ENCODE peak calls at places on chromosomes 1 and 21, in eight cellular contexts. K is NCI-H2081; F is endothelial cell; Q is cardiac septum; X is stimulated activated CD4-positive, alpha-beta T cell treated with anti-CD3 and anti-CD28 coated beads, Interleukin-15, amount 100 ng/mL, for 1 hour; P is H4; T is retinal pigment epithelial cell; N is NCI-H2227 treated with DMSO at 0.1 percent for 48 hours. O is an unnamed sample.

GRCh38 chr1:79355073-79355472 is 348.5 kb upstream of the ADGRL4 start:
- DNase-seq in K (no peak), F (no peak), Q (no peak), X (no peak), P (no peak), T (no peak), N (no peak), O (no peak)

GRCh38 chr1:28887418-28887834 is 26.9 kb upstream of the EPB41 start:
- DNase-seq in K (no peak), F (peak), Q (no peak), X (peak), P (no peak), T (no peak), N (no peak), O (no peak)

GRCh38 chr1:22375601-22376000 is 76.0 kb upstream of the ZBTB40 start:
- DNase-seq in K (no peak), F (no peak), Q (no peak), X (no peak), P (no peak), T (no peak), N (no peak), O (no peak)

GRCh38 chr1:219465247-219466093 is 147.4 kb downstream of the ZC3H11B start:
- DNase-seq in K (no peak), F (no peak), Q (no peak), X (no peak), P (no peak), T (no peak), N (no peak), O (no peak)

GRCh38 chr1:178733972-178734371 is 8.9 kb downstream of the RALGPS2 start:
- DNase-seq in K (no peak), F (no peak), Q (no peak), X (no peak), P (no peak), T (no peak), N (no peak), O (no peak)

GRCh38 chr1:89896105-89896942 is 75.5 kb downstream of the LRRC8D start:
- DNase-seq in K (no peak), F (no peak), Q (no peak), X (no peak), P (no peak), T (no peak), N (no peak), O (no peak)

GRCh38 chr21:19640964-19641363 is 1237.4 kb upstream of the TMPRSS15 start:
- DNase-seq in K (no peak), F (no peak), Q (no peak), X (no peak), P (no peak), T (no peak), N (no peak), O (no peak)

GRCh38 chr1:232016636-232017035 is 390.0 kb downstream of the DISC1 start:
- DNase-seq in K (no peak), F (no peak), Q (no peak), X (no peak), P (peak), T (no peak), N (no peak), O (no peak)

GRCh38 chr1:223771814-223772770 is 59.8 kb downstream of the CAPN2 start:
- DNase-seq in K (no peak), F (peak), Q (no peak), X (no peak), P (peak), T (peak), N (peak), O (no peak)

GRCh38 chr1:112706505-112707216 is at the start of gene RHOC:
- DNase-seq in K (peak), F (peak), Q (peak), X (no peak), P (no peak), T (no peak), N (peak), O (no peak)

GRCh38 chr1:16018308-16018707 is 465 bp upstream of the HSPB7 start:
- DNase-seq in K (no peak), F (no peak), Q (no peak), X (no peak), P (no peak), T (no peak), N (no peak), O (no peak)

GRCh38 chr1:211923065-211923464 is 92.5 kb upstream of the LPGAT1 start:
- DNase-seq in K (no peak), F (no peak), Q (no peak), X (no peak), P (no peak), T (no peak), N (no peak), O (no peak)

GRCh38 chr1:115077984-115078330 is 11.3 kb downstream of the TSPAN2 start:
- DNase-seq in K (no peak), F (no peak), Q (no peak), X (no peak), P (no peak), T (no peak), N (no peak), O (no peak)

GRCh38 chr1:215567491-215568286 is 585 bp downstream of the KCTD3 start:
- DNase-seq in K (peak), F (peak), Q (no peak), X (no peak), P (peak), T (peak), N (peak), O (peak)

GRCh38 chr1:117046781-117047180 is 13.3 kb upstream of the TTF2 start:
- DNase-seq in K (no peak), F (no peak), Q (no peak), X (no peak), P (no peak), T (no peak), N (no peak), O (no peak)

GRCh38 chr1:221439734-221440436 is 302.0 kb downstream of the DUSP10 start:
- DNase-seq in K (no peak), F (no peak), Q (no peak), X (no peak), P (peak), T (peak), N (no peak), O (no peak)

GRCh38 chr1:9269721-9270120 is 23.0 kb upstream of the SPSB1 start:
- DNase-seq in K (no peak), F (no peak), Q (no peak), X (no peak), P (no peak), T (no peak), N (no peak), O (no peak)

GRCh38 chr1:18480315-18481189 is at the start of gene KLHDC7A:
- DNase-seq in K (no peak), F (peak), Q (peak), X (no peak), P (peak), T (no peak), N (no peak), O (peak)

GRCh38 chr1:64077281-64077940 is 126.0 kb upstream of the UBE2U start:
- DNase-seq in K (no peak), F (no peak), Q (no peak), X (no peak), P (no peak), T (no peak), N (no peak), O (peak)

GRCh38 chr1:2240251-2241156 is 12.4 kb downstream of the SKI start:
- DNase-seq in K (no peak), F (no peak), Q (peak), X (no peak), P (no peak), T (peak), N (no peak), O (peak)

GRCh38 chr1:227729144-227729880 is 5.8 kb downstream of the JMJD4 start:
- DNase-seq in K (no peak), F (no peak), Q (peak), X (no peak), P (no peak), T (no peak), N (no peak), O (no peak)

GRCh38 chr1:226406401-226406881 is 1.5 kb downstream of the PARP1 start:
- DNase-seq in K (peak), F (no peak), Q (peak), X (no peak), P (no peak), T (no peak), N (no peak), O (no peak)

GRCh38 chr21:23593582-23593981 is 2013.7 kb downstream of the MRPL39 start:
- DNase-seq in K (no peak), F (no peak), Q (no peak), X (no peak), P (no peak), T (no peak), N (no peak), O (no peak)

GRCh38 chr1:15765495-15766194 is 7.0 kb downstream of the FBLIM1 start:
- DNase-seq in K (no peak), F (no peak), Q (no peak), X (no peak), P (peak), T (no peak), N (no peak), O (no peak)

GRCh38 chr1:1779691-1780597 is 1.7 kb upstream of the NADK start:
- DNase-seq in K (no peak), F (no peak), Q (peak), X (peak), P (no peak), T (no peak), N (no peak), O (no peak)

GRCh38 chr1:96416111-96416595 is 305.4 kb upstream of the PTBP2 start:
- DNase-seq in K (no peak), F (no peak), Q (no peak), X (no peak), P (peak), T (peak), N (no peak), O (peak)

GRCh38 chr1:81840805-81841204 is 40.1 kb downstream of the ADGRL2 start:
- DNase-seq in K (no peak), F (no peak), Q (no peak), X (no peak), P (no peak), T (no peak), N (no peak), O (no peak)

GRCh38 chr1:202291961-202292712 is 49.6 kb downstream of the UBE2T start:
- DNase-seq in K (peak), F (no peak), Q (no peak), X (no peak), P (peak), T (no peak), N (no peak), O (no peak)

GRCh38 chr1:231407537-231408396 is 14.3 kb downstream of the EGLN1 start:
- DNase-seq in K (no peak), F (no peak), Q (no peak), X (no peak), P (no peak), T (no peak), N (no peak), O (no peak)

GRCh38 chr1:183346276-183346732 is 71.9 kb downstream of the NMNAT2 start:
- DNase-seq in K (no peak), F (no peak), Q (no peak), X (no peak), P (no peak), T (no peak), N (peak), O (no peak)

O was measured in amygdala.